ENCODE peak calls at places on chromosomes 4 and X, in four cellular contexts. E, S, J and V are unnamed samples.

GRCh38 chr4:123398803-123399637 is 2.4 kb downstream of the SPRY1 start:
- DNase-seq in E (peak), S (no peak), J (peak), V (peak)

GRCh38 chr4:2813446-2814405 is 20.8 kb downstream of the SH3BP2 start:
- DNase-seq in J (no peak), S (no peak), E (no peak), V (no peak)

GRCh38 chrX:70479197-70479969 is 34.7 kb downstream of the DLG3 start:
- DNase-seq in J (peak), S (peak), E (no peak), V (peak)

GRCh38 chr4:144831971-144832370 is 186.0 kb downstream of the HHIP start:
- DNase-seq in J (no peak), E (no peak), S (no peak), V (no peak)

GRCh38 chrX:137031039-137031438 is 2.8 kb downstream of the GPR101 start:
- DNase-seq in S (no peak), J (no peak), E (no peak), V (no peak)

GRCh38 chrX:1534321-1535168 is 2.4 kb downstream of the P2RY8 start:
- DNase-seq in J (no peak), S (no peak), E (peak), V (no peak)

GRCh38 chrX:22534643-22535042 is 261.9 kb downstream of the CBLL2 start:
- DNase-seq in S (peak), E (no peak), J (peak), V (peak)

GRCh38 chr4:186040316-186040715 is 28.6 kb upstream of the TLR3 start:
- DNase-seq in J (no peak), E (no peak), S (no peak), V (no peak)

GRCh38 chr4:140223056-140223810 is 69.2 kb upstream of the MAML3 start:
- DNase-seq in E (no peak), S (no peak), J (peak), V (peak)

GRCh38 chrX:71140440-71140839 is 4.2 kb upstream of the NLGN3 start:
- DNase-seq in J (no peak), S (no peak), E (no peak), V (no peak)

GRCh38 chrX:145729635-145730034 is 88.0 kb upstream of the SLITRK2 start:
- DNase-seq in E (no peak), S (peak), J (peak), V (no peak)

GRCh38 chr4:51960486-51960885 is 59.7 kb downstream of the LRRC66 start:
- DNase-seq in S (peak), J (no peak), E (no peak), V (no peak)

GRCh38 chrX:145630806-145631435 is 186.7 kb upstream of the SLITRK2 start:
- DNase-seq in J (no peak), E (no peak), S (no peak), V (no peak)

GRCh38 chr4:121278811-121279368 is 101.9 kb downstream of the QRFPR start:
- DNase-seq in J (no peak), S (no peak), E (no peak), V (peak)

GRCh38 chr4:146342600-146343192 is 128.4 kb downstream of the REELD1 start:
- DNase-seq in J (peak), E (no peak), S (no peak), V (peak)

GRCh38 chr4:67522851-67523671 is 22.2 kb downstream of the CENPC start:
- DNase-seq in J (peak), E (no peak), S (peak), V (peak)

GRCh38 chr4:71204056-71204455 is 134.8 kb upstream of the SLC4A4 start:
- DNase-seq in S (no peak), E (no peak), J (no peak), V (no peak)

GRCh38 chrX:131821945-131822622 is 201.0 kb upstream of the STK26 start:
- DNase-seq in S (no peak), E (no peak), J (peak), V (no peak)

GRCh38 chr4:180578175-180578574 is 1665.0 kb upstream of the TENM3 start:
- DNase-seq in S (no peak), J (no peak), E (no peak), V (no peak)

GRCh38 chr4:137432431-137432830 is 99.9 kb downstream of the PCDH18 start:
- DNase-seq in S (no peak), E (no peak), J (no peak), V (no peak)

GRCh38 chr4:57190651-57191481 is 80.7 kb upstream of the IGFBP7 start:
- DNase-seq in J (peak), S (no peak), E (peak), V (peak)

GRCh38 chr4:17797808-17798207 is 12.7 kb downstream of the DCAF16 start:
- DNase-seq in J (no peak), E (no peak), S (no peak), V (no peak)

GRCh38 chr4:1899149-1900086 is 28.2 kb downstream of the NSD2 start:
- DNase-seq in E (peak), S (peak), J (peak), V (peak)

GRCh38 chr4:153169811-153170210 is 34.4 kb upstream of the TRIM2 start:
- DNase-seq in S (no peak), E (no peak), J (no peak), V (no peak)

GRCh38 chr4:76955187-76955586 is 5.6 kb downstream of the SEPTIN11 start:
- DNase-seq in S (no peak), E (no peak), J (peak), V (peak)

GRCh38 chr4:36237366-36238353 is 6.7 kb downstream of the ARAP2 start:
- DNase-seq in J (no peak), S (no peak), E (no peak), V (no peak)

GRCh38 chr4:4339504-4340085 is 47.3 kb upstream of the NSG1 start:
- DNase-seq in S (no peak), E (no peak), J (no peak), V (peak)

GRCh38 chr4:124509151-124509550 is 203.4 kb downstream of the ANKRD50 start:
- DNase-seq in E (no peak), J (no peak), S (no peak), V (no peak)

GRCh38 chrX:47501226-47502071 is 18.4 kb upstream of the ZNF41 start:
- DNase-seq in E (no peak), S (peak), J (peak), V (peak)

GRCh38 chrX:13077168-13077567 is 32.7 kb upstream of the FAM9C start:
- DNase-seq in E (no peak), J (peak), S (peak), V (peak)

GRCh38 chrX:10496345-10496965 is 123.9 kb downstream of the MID1 start:
- DNase-seq in J (peak), E (no peak), S (peak), V (peak)

GRCh38 chr4:127856485-127857447 is 23.9 kb upstream of the PLK4 start:
- DNase-seq in J (peak), S (peak), E (no peak), V (peak)

GRCh38 chr4:137124278-137124932 is 407.9 kb downstream of the PCDH18 start:
- DNase-seq in J (peak), E (no peak), S (peak), V (peak)

GRCh38 chrX:14694631-14695030 is 165.3 kb downstream of the GLRA2 start:
- DNase-seq in E (no peak), S (no peak), J (peak), V (peak)

GRCh38 chrX:19028560-19028959 is 44.6 kb upstream of the PHKA2 start:
- DNase-seq in E (no peak), S (no peak), J (no peak), V (no peak)

GRCh38 chrX:87636533-87636932 is 118.9 kb downstream of the KLHL4 start:
- DNase-seq in S (no peak), J (no peak), E (no peak), V (no peak)

GRCh38 chr4:8340721-8341680 is 71.4 kb downstream of the HTRA3 start:
- DNase-seq in J (no peak), E (no peak), S (no peak), V (no peak)